ENCODE peak calls at places on chromosomes 4 and X, in seven cellular contexts. J, D, N, K, C, X and Z are unnamed samples.

GRCh38 chrX:32084757-32085156 is 1012.9 kb upstream of the FTHL17 start:
- DNase-seq in J (no peak), N (no peak), D (no peak), C (no peak), K (peak), X (no peak), Z (no peak)

GRCh38 chrX:94329182-94329581 is 655.2 kb downstream of the FAM133A start:
- DNase-seq in X (no peak), D (no peak), K (no peak), C (no peak), N (no peak), J (no peak), Z (no peak)

GRCh38 chr4:33073811-33074210 is 2353.6 kb downstream of the PCDH7 start:
- DNase-seq in X (no peak), D (peak), J (peak), K (no peak), C (peak), N (no peak), Z (no peak)

GRCh38 chr4:169723207-169723606 is 34.5 kb downstream of the HPF1 start:
- DNase-seq in N (no peak), C (no peak), X (no peak), J (peak), D (peak), K (peak), Z (no peak)

GRCh38 chr4:1759170-1759817 is 33.8 kb upstream of the FGFR3 start:
- DNase-seq in X (no peak), D (no peak), K (no peak), C (no peak), J (no peak), N (no peak), Z (no peak)

GRCh38 chrX:16496175-16496574 is 153.8 kb upstream of the S100G start:
- DNase-seq in C (no peak), N (no peak), J (no peak), K (no peak), D (no peak), X (no peak), Z (no peak)

GRCh38 chrX:33183366-33183765 is 28.0 kb downstream of the DMD start:
- DNase-seq in K (peak), D (peak), C (peak), N (no peak), J (no peak), X (no peak), Z (no peak)

GRCh38 chr4:153488719-153489384 is 22.7 kb downstream of the TMEM131L start:
- DNase-seq in N (no peak), K (no peak), D (no peak), J (no peak), X (peak), C (no peak), Z (no peak)

GRCh38 chr4:86331362-86331761 is 28.5 kb downstream of the MAPK10 start:
- DNase-seq in K (no peak), J (no peak), N (no peak), X (no peak), C (no peak), D (no peak), Z (no peak)

GRCh38 chr4:86015412-86016350 is 344.2 kb downstream of the MAPK10 start:
- DNase-seq in C (no peak), D (no peak), K (no peak), N (no peak), J (no peak), X (no peak), Z (no peak)

GRCh38 chrX:38627683-38628082 is 66.3 kb downstream of the TSPAN7 start:
- DNase-seq in D (no peak), J (peak), K (peak), C (peak), N (peak), X (no peak), Z (no peak)

GRCh38 chrX:18725316-18725943 is 18.0 kb downstream of the PPEF1 start:
- DNase-seq in N (no peak), X (no peak), K (no peak), J (no peak), C (no peak), D (no peak), Z (no peak)

GRCh38 chrX:53606456-53606855 is 80.1 kb downstream of the HUWE1 start:
- DNase-seq in N (no peak), J (no peak), C (no peak), X (no peak), D (no peak), K (no peak), Z (no peak)

GRCh38 chrX:65551086-65551485 is 16.5 kb upstream of the LAS1L start:
- DNase-seq in D (no peak), C (no peak), K (no peak), N (no peak), X (no peak), J (no peak), Z (no peak)

GRCh38 chr4:82043809-82044137 is 330.0 kb downstream of the HNRNPD start:
- DNase-seq in N (no peak), K (no peak), J (no peak), C (no peak), D (no peak), X (no peak), Z (no peak)

GRCh38 chrX:71098302-71098701 is 2.7 kb downstream of the FOXO4 start:
- DNase-seq in X (peak), J (peak), D (peak), N (peak), K (peak), C (peak), Z (no peak)

GRCh38 chrX:46812445-46812844 is 24.4 kb upstream of the RP2 start:
- DNase-seq in N (no peak), K (no peak), X (no peak), J (no peak), C (no peak), D (no peak), Z (no peak)

GRCh38 chrX:70172226-70172625 is 5.1 kb upstream of the DGAT2L6 start:
- DNase-seq in C (no peak), N (no peak), D (no peak), X (no peak), K (no peak), J (no peak), Z (peak)

GRCh38 chr4:140829825-140830224 is 73.6 kb upstream of the TBC1D9 start:
- DNase-seq in D (no peak), J (no peak), N (no peak), K (no peak), C (no peak), X (no peak), Z (no peak)

GRCh38 chrX:77788050-77788449 is 2.0 kb upstream of the ATRX start:
- DNase-seq in X (no peak), C (no peak), J (peak), N (no peak), D (no peak), K (peak), Z (no peak)

GRCh38 chrX:140944710-140945109 is 57.7 kb upstream of the SPANXB1 start:
- DNase-seq in D (no peak), J (no peak), K (no peak), X (no peak), N (no peak), C (no peak), Z (no peak)

GRCh38 chr4:77880784-77881183 is 18.2 kb downstream of the MRPL1 start:
- DNase-seq in K (no peak), C (no peak), J (no peak), X (no peak), D (no peak), N (no peak), Z (no peak)

GRCh38 chrX:44203791-44204190 is 139.7 kb downstream of the EFHC2 start:
- DNase-seq in C (no peak), X (no peak), K (no peak), D (no peak), N (no peak), J (no peak), Z (no peak)

GRCh38 chr4:138039010-138039409 is 203.1 kb downstream of the SLC7A11 start:
- DNase-seq in N (no peak), J (no peak), X (no peak), D (no peak), C (no peak), K (no peak), Z (no peak)

GRCh38 chrX:9873952-9874351 is 87.7 kb downstream of the SHROOM2 start:
- DNase-seq in N (no peak), J (peak), X (peak), K (peak), D (peak), C (peak), Z (no peak)

GRCh38 chrX:65406532-65406931 is 128.1 kb downstream of the LAS1L start:
- DNase-seq in J (no peak), K (peak), C (peak), X (peak), N (no peak), D (peak), Z (no peak)

GRCh38 chr4:52704676-52705075 is 45.6 kb upstream of the USP46 start:
- DNase-seq in X (no peak), J (no peak), D (no peak), N (no peak), C (no peak), K (no peak), Z (no peak)

GRCh38 chr4:68256284-68256683 is 10.8 kb upstream of the TMPRSS11B start:
- DNase-seq in N (no peak), J (no peak), X (no peak), K (no peak), C (peak), D (no peak), Z (no peak)

GRCh38 chrX:135893294-135893817 is at the start of the genes CT45A10 and SAGE1:
- DNase-seq in J (no peak), X (no peak), D (no peak), C (no peak), K (peak), N (no peak), Z (no peak)

GRCh38 chr4:83686166-83686565 is 150.3 kb downstream of the GPAT3 start:
- DNase-seq in D (no peak), N (no peak), C (no peak), X (no peak), K (peak), J (no peak), Z (no peak)

GRCh38 chrX:45517090-45517973 is 316.7 kb upstream of the DIPK2B start:
- DNase-seq in N (no peak), J (peak), X (no peak), D (no peak), C (peak), K (peak), Z (no peak)

GRCh38 chrX:120302434-120302833 is 8.8 kb downstream of the TMEM255A start:
- DNase-seq in C (no peak), J (peak), D (peak), N (no peak), X (peak), K (no peak), Z (no peak)

GRCh38 chr4:8130346-8131066 is 28.1 kb downstream of the ABLIM2 start:
- DNase-seq in N (no peak), K (no peak), J (no peak), D (no peak), X (no peak), C (no peak), Z (no peak)

GRCh38 chr4:184812651-184813181 is 13.1 kb downstream of the ACSL1 start:
- DNase-seq in K (peak), N (no peak), X (no peak), D (no peak), J (no peak), C (no peak), Z (no peak)

GRCh38 chr4:159540501-159540900 is 437.6 kb downstream of the RAPGEF2 start:
- DNase-seq in N (no peak), J (no peak), C (no peak), D (no peak), X (no peak), K (no peak), Z (no peak)

GRCh38 chr4:137819964-137820383 is 287.7 kb upstream of the PCDH18 start:
- DNase-seq in N (no peak), J (peak), D (peak), K (peak), X (no peak), C (peak), Z (no peak)

GRCh38 chr4:15918484-15919129 is 19.9 kb downstream of the FGFBP1 start:
- DNase-seq in N (no peak), K (no peak), J (no peak), D (peak), C (no peak), X (no peak), Z (no peak)

GRCh38 chr4:38819569-38819968 is 15.0 kb upstream of the TLR1 start:
- DNase-seq in J (no peak), D (no peak), X (no peak), N (no peak), C (peak), K (peak), Z (no peak)